ENCODE peak calls at places on chromosomes 1 and 21, in seven cellular contexts. T is brain microvascular endothelial cell, G is vagina, Z is heart right ventricle, M is psoas muscle, S is adrenal gland, D is cardiac muscle cell. W is an unnamed sample.

GRCh38 chr1:55816456-55816794 is 601.3 kb upstream of the USP24 start:
- DNase-seq in T (no peak), G (no peak), Z (no peak), M (no peak), S (peak; percentile 23), D (peak; percentile 40), W (no peak)

GRCh38 chr1:22105611-22106207 is 37.2 kb downstream of the WNT4 start:
- DNase-seq in T (peak; percentile 27), G (no peak), Z (no peak), M (no peak), S (no peak), D (peak; percentile 76), W (peak; percentile 56)

GRCh38 chr1:43853161-43853921 is 80.3 kb upstream of the ARTN start:
- DNase-seq in T (no peak), G (no peak), Z (peak; percentile 64), M (peak; percentile 68), S (no peak), D (peak; percentile 89), W (peak; percentile 81)

GRCh38 chr1:12314328-12314903 is 84.6 kb downstream of the VPS13D start:
- DNase-seq in T (no peak), G (no peak), Z (no peak), M (no peak), S (no peak), D (peak; percentile 60), W (peak; percentile 10)

GRCh38 chr1:243723458-243724043 is 126.5 kb downstream of the AKT3 start:
- DNase-seq in T (no peak), G (no peak), Z (no peak), M (no peak), S (no peak), D (peak; percentile 65), W (no peak)

GRCh38 chr1:234608720-234609527 is 1.1 kb downstream of the IRF2BP2 start:
- DNase-seq in T (peak; percentile 53), G (no peak), Z (peak; percentile 62), M (peak; percentile 78), S (peak; percentile 51), D (peak; percentile 67), W (no peak)

GRCh38 chr21:43809853-43810504 is 20.6 kb downstream of the RRP1 start:
- DNase-seq in T (no peak), G (no peak), Z (no peak), M (no peak), S (no peak), D (no peak), W (no peak)

GRCh38 chr1:155082941-155083541 is 4.4 kb downstream of the EFNA3 start:
- DNase-seq in T (no peak), G (no peak), Z (no peak), M (no peak), S (no peak), D (no peak), W (no peak)

GRCh38 chr1:113109908-113110554 is 37.0 kb downstream of the LRIG2 start:
- DNase-seq in T (peak; percentile 96), G (no peak), Z (no peak), M (no peak), S (peak; percentile 67), D (peak; percentile 97), W (peak; percentile 49)

GRCh38 chr1:107477233-107477632 is 336.4 kb downstream of the NTNG1 start:
- DNase-seq in T (no peak), G (no peak), Z (no peak), M (no peak), S (no peak), D (no peak), W (no peak)

GRCh38 chr1:111989531-111990025 is at the start of gene KCND3:
- DNase-seq in T (no peak), G (no peak), Z (peak; percentile 58), M (peak; percentile 75), S (peak; percentile 17), D (peak; percentile 40), W (no peak)

GRCh38 chr1:34792868-34793727 is at the start of gene GJA4:
- DNase-seq in T (no peak), G (no peak), Z (peak; percentile 64), M (no peak), S (no peak), D (no peak), W (no peak)

GRCh38 chr1:2257245-2257627 is 29.1 kb downstream of the SKI start:
- DNase-seq in T (no peak), G (no peak), Z (no peak), M (peak; percentile 83), S (no peak), D (peak; percentile 36), W (no peak)

GRCh38 chr1:61070054-61070453 is 12.3 kb upstream of the NFIA start:
- DNase-seq in T (no peak), G (no peak), Z (no peak), M (no peak), S (no peak), D (no peak), W (no peak)

GRCh38 chr1:53116307-53116810 is 26.1 kb downstream of the SLC1A7 start:
- DNase-seq in T (no peak), G (no peak), Z (no peak), M (peak; percentile 28), S (no peak), D (no peak), W (no peak)

GRCh38 chr1:53821380-53821779 is 16.7 kb downstream of the NDC1 start:
- DNase-seq in T (no peak), G (no peak), Z (no peak), M (no peak), S (no peak), D (no peak), W (no peak)

GRCh38 chr21:36126621-36127110 is 8.2 kb upstream of the CBR3 start:
- DNase-seq in T (no peak), G (no peak), Z (no peak), M (no peak), S (no peak), D (no peak), W (peak; percentile 90)

GRCh38 chr21:37461494-37461893 is 94.9 kb downstream of the DYRK1A start:
- DNase-seq in T (no peak), G (no peak), Z (no peak), M (no peak), S (no peak), D (peak; percentile 25), W (no peak)

GRCh38 chr1:111212634-111213335 is 12.3 kb upstream of the DENND2D start:
- DNase-seq in T (no peak), G (no peak), Z (no peak), M (no peak), S (no peak), D (no peak), W (no peak)

GRCh38 chr21:44810829-44811228 is 7.0 kb downstream of the SUMO3 start:
- DNase-seq in T (no peak), G (no peak), Z (no peak), M (peak; percentile 36), S (no peak), D (no peak), W (no peak)

GRCh38 chr1:151716771-151717631 is at the start of gene CELF3:
- DNase-seq in T (no peak), G (no peak), Z (no peak), M (no peak), S (no peak), D (peak; percentile 50), W (no peak)
- H3K4me3 ChIP-seq in T (no peak within 1 kb of the TSS), G (no peak within 1 kb of the TSS), Z (no peak within 1 kb of the TSS), M (peak within 1 kb of the TSS; percentile 9), S (no peak within 1 kb of the TSS), D (peak within 1 kb of the TSS; percentile 5), W (no peak within 1 kb of the TSS)

GRCh38 chr1:228037401-228038386 is 30.9 kb downstream of the WNT3A start:
- DNase-seq in T (peak; percentile 37), G (no peak), Z (no peak), M (peak; percentile 46), S (no peak), D (peak; percentile 47), W (peak; percentile 43)
- H3K27me3 ChIP-seq in T (peaks cover 26% of the 10 kb centered on the region), G (no peaks in the 10 kb centered on the region), Z (peaks cover 47% of the 10 kb centered on the region), M (no peaks in the 10 kb centered on the region), S (peaks cover 30% of the 10 kb centered on the region), D (peaks cover 57% of the 10 kb centered on the region), W (peaks cover 22% of the 10 kb centered on the region)

GRCh38 chr1:3431266-3431665 is 23.2 kb upstream of the ARHGEF16 start:
- DNase-seq in T (no peak), G (no peak), Z (peak; percentile 1), M (peak; percentile 42), S (no peak), D (no peak), W (no peak)
- TF ChIP-seq CTCF in T (peak; percentile 61), G (no peak), Z (no peak), M (no peak), S (no peak), D (peak; percentile 13), W (no peak)

DNA sequence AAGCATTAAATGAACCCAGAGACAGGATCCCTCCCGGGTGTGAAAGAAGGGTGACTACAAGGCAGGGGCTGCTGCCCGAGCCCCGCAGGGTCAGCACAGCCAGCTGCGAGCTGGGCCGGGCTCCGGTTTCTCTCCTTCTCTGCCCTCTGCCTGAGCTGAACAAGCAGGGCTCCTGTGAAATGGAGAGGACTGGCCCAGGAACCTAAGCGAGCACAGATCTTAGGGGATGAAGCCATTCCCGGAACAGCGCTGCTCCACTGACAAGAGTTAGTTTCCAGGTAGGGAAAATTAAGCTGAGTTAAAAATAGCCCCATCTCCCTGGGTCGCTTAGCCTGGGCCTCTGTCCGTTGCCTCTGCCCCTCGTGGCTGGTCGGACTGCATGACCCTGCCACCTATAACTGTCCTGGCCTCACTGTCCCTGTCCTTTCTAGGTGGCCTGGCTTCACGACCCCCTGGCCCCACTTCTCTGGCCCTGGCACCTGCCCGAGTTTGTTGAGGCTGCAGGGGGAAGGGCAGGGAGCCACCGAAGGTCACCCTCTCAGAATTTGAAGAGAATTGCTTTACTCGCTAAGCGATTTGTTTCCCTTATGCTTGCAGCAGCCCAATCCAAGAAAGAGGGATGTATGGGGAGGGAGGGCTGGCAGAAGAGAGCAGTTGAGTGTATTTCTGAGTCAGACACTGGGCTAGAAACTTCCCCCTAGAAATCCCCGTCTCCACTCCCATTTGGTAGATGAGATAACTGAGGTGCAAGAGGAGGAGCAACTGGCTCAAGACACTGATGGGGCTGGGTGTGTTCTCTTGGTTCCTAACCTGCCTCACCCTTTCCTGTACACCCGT is 2.6 kb upstream of the EDN2 start:
- DNase-seq in T (no peak), G (no peak), Z (no peak), M (peak; percentile 52), S (no peak), D (peak; percentile 47), W (no peak)
- H3K4me3 ChIP-seq in T (no peak overlapping the region), G (no peak overlapping the region), Z (no peak overlapping the region), M (no peak overlapping the region), S (no peak overlapping the region), D (no peak overlapping the region), W (no peak overlapping the region)

DNA sequence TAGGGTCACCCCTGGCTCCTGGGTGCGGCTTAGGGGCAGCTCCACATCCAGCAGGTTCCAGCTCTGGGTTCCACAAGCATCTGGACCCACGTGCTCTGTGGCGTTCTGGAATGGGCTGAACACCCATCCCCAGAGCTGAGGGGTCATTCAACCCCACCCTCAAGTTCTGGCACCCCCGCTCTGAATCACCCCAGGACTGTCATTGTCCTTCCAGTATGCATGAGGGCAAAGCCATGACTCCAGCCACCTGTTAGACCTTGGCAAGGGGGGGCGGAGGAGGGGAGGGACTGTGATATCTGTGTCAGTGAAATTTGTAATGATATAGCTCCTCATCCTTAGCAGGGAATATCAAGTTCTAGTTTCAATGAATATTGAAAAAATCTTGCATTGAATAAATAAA is 12.3 kb downstream of the INSRR start:
- DNase-seq in T (no peak), G (no peak), Z (no peak), M (peak; percentile 31), S (no peak), D (no peak), W (no peak)
- H3K27me3 ChIP-seq in T (peaks cover 52% of the 10 kb centered on the region), G (no peaks in the 10 kb centered on the region), Z (peaks cover 76% of the 10 kb centered on the region), M (no peaks in the 10 kb centered on the region), S (peaks cover 36% of the 10 kb centered on the region), D (peaks cover 94% of the 10 kb centered on the region), W (peaks cover 40% of the 10 kb centered on the region)

W was measured in bronchial epithelial cell.